ENCODE peak calls at places on chromosomes 2 and 18, in eight cellular contexts. B, V, R, H, W, J, P and M are unnamed samples.

GRCh38 chr2:74658516-74658915 is 4.5 kb downstream of the SEMA4F start:
- DNase-seq in H (no peak), W (no peak), B (no peak), V (no peak), J (no peak), R (no peak), P (peak; percentile 26), M (no peak)

GRCh38 chr2:112880081-112880531 is 30.9 kb upstream of the IL37 start:
- DNase-seq in H (peak; percentile 19), V (no peak), P (peak; percentile 81), B (no peak), J (no peak), W (no peak), R (peak; percentile 47), M (no peak)

GRCh38 chr2:239596792-239597191 is 196.0 kb upstream of the HDAC4 start:
- DNase-seq in H (no peak), B (no peak), R (no peak), J (no peak), V (no peak), W (peak; percentile 9), P (no peak), M (peak; percentile 32)

GRCh38 chr18:28766721-28767120 is 589.8 kb upstream of the CDH2 start:
- DNase-seq in R (no peak), W (no peak), V (no peak), H (no peak), P (no peak), J (no peak), B (no peak), M (no peak)

GRCh38 chr2:148058641-148059040 is 37.8 kb downstream of the MBD5 start:
- DNase-seq in B (no peak), P (no peak), V (no peak), J (no peak), W (no peak), H (no peak), R (no peak), M (no peak)

GRCh38 chr2:124582387-124582786 is 557.3 kb downstream of the CNTNAP5 start:
- DNase-seq in V (no peak), R (no peak), B (no peak), W (no peak), J (no peak), H (no peak), P (no peak), M (no peak)

GRCh38 chr2:66515743-66516142 is 80.8 kb downstream of the MEIS1 start:
- DNase-seq in J (no peak), P (no peak), W (no peak), V (no peak), R (no peak), B (no peak), H (no peak), M (no peak)

GRCh38 chr18:8603663-8604520 is 5.3 kb upstream of the RAB12 start:
- DNase-seq in R (no peak), V (no peak), J (no peak), H (no peak), W (no peak), P (no peak), B (no peak), M (no peak)

GRCh38 chr18:26806224-26806623 is 59.3 kb downstream of the AQP4 start:
- DNase-seq in H (no peak), J (no peak), W (no peak), R (no peak), P (no peak), V (no peak), B (no peak), M (no peak)

GRCh38 chr18:56873441-56874140 is 222.4 kb downstream of the WDR7 start:
- DNase-seq in B (no peak), J (no peak), P (no peak), R (no peak), W (no peak), H (no peak), V (no peak), M (no peak)

GRCh38 chr2:177585234-177585863 is 192.8 kb downstream of the AGPS start:
- DNase-seq in R (no peak), B (no peak), W (peak; percentile 33), V (peak; percentile 54), P (no peak), H (no peak), J (no peak), M (no peak)

GRCh38 chr18:36298113-36298701 is 694 bp downstream of the FHOD3 start:
- DNase-seq in P (no peak), J (no peak), W (no peak), R (no peak), V (peak; percentile 48), B (no peak), H (peak; percentile 6), M (peak; percentile 80)

GRCh38 chr2:124639524-124639923 is 614.4 kb downstream of the CNTNAP5 start:
- DNase-seq in V (no peak), B (no peak), H (no peak), W (no peak), R (no peak), P (no peak), J (no peak), M (no peak)

GRCh38 chr2:72415256-72415655 is 267.6 kb upstream of the CYP26B1 start:
- DNase-seq in W (no peak), P (peak; percentile 3), J (no peak), B (no peak), V (no peak), R (no peak), H (no peak), M (no peak)

GRCh38 chr2:28345619-28346018 is 47.0 kb upstream of the FOSL2 start:
- DNase-seq in J (no peak), V (peak; percentile 26), W (no peak), P (no peak), H (no peak), R (no peak), B (no peak), M (peak; percentile 36)

GRCh38 chr2:170932948-170933347 is 3.9 kb downstream of the GORASP2 start:
- DNase-seq in B (no peak), V (no peak), R (no peak), P (no peak), W (no peak), J (no peak), H (no peak), M (no peak)

GRCh38 chr18:26863921-26864497 is 1.5 kb downstream of the AQP4 start:
- DNase-seq in W (no peak), P (no peak), V (no peak), H (no peak), R (no peak), J (no peak), B (no peak), M (no peak)

GRCh38 chr18:61272793-61273192 is 60.4 kb upstream of the CDH20 start:
- DNase-seq in H (no peak), W (no peak), V (no peak), P (no peak), B (no peak), R (no peak), J (no peak), M (no peak)

GRCh38 chr2:27306657-27307544 is 1.3 kb downstream of the UCN start:
- DNase-seq in B (no peak), H (peak; percentile 35), W (no peak), V (peak; percentile 35), R (no peak), J (no peak), P (peak; percentile 39), M (peak; percentile 73)

GRCh38 chr18:2723207-2723606 is 67.7 kb downstream of the SMCHD1 start:
- DNase-seq in V (no peak), P (no peak), H (no peak), R (no peak), W (no peak), J (no peak), B (no peak), M (no peak)

GRCh38 chr18:67694787-67695186 is 178.3 kb upstream of the DSEL start:
- DNase-seq in R (no peak), W (no peak), P (no peak), H (no peak), B (no peak), J (no peak), V (no peak), M (no peak)

GRCh38 chr2:210399440-210400041 is 77.0 kb downstream of the LANCL1 start:
- DNase-seq in P (no peak), R (no peak), V (no peak), J (no peak), B (no peak), H (no peak), W (no peak), M (no peak)

GRCh38 chr2:162490052-162490717 is 146.3 kb downstream of the GCA start:
- DNase-seq in V (no peak), W (no peak), H (no peak), R (no peak), P (peak; percentile 47), J (no peak), B (no peak), M (no peak)